ENCODE peak calls at places on chromosomes 6 and 20, in ten cellular contexts. One of them, this sample, is unnamed.

GRCh38 chr6:87230801-87231200 is 75.4 kb downstream of the ZNF292 start:
- DNase-seq in SHP77 treated with DMSO at 0.1 percent for 48 hours: no peak
- DNase-seq in Right ventricle myocardium superior: no peak
- DNase-seq in pulmonary artery endothelial cell: no peak
- DNase-seq in stimulated activated CD4-positive, alpha-beta T cell treated with anti-CD3 and anti-CD28 coated beads, Interleukin-2, amount 100 ng/mL, for 4 hours: no peak
- DNase-seq in NAMALWA: no peak
- DNase-seq in activated CD4-positive, alpha-beta T cell treated with anti-CD3 and anti-CD28 coated beads for 4 hours: no peak
- DNase-seq in choroid plexus epithelial cell: peak
- DNase-seq in posterior cingulate gyrus: no peak
- DNase-seq in iris pigment epithelial cell: peak
- DNase-seq in this sample: no peak

GRCh38 chr6:39778581-39779270 is 13.4 kb upstream of the DAAM2 start:
- DNase-seq in choroid plexus epithelial cell: no peak
- DNase-seq in pulmonary artery endothelial cell: no peak
- DNase-seq in activated CD4-positive, alpha-beta T cell treated with anti-CD3 and anti-CD28 coated beads for 4 hours: no peak
- DNase-seq in posterior cingulate gyrus: no peak
- DNase-seq in SHP77 treated with DMSO at 0.1 percent for 48 hours: no peak
- DNase-seq in NAMALWA: no peak
- DNase-seq in Right ventricle myocardium superior: no peak
- DNase-seq in stimulated activated CD4-positive, alpha-beta T cell treated with anti-CD3 and anti-CD28 coated beads, Interleukin-2, amount 100 ng/mL, for 4 hours: no peak
- DNase-seq in iris pigment epithelial cell: no peak
- DNase-seq in this sample: no peak

GRCh38 chr20:50464026-50464724 is 46.0 kb upstream of the PTPN1 start:
- DNase-seq in pulmonary artery endothelial cell: no peak
- DNase-seq in NAMALWA: peak
- DNase-seq in choroid plexus epithelial cell: peak
- DNase-seq in activated CD4-positive, alpha-beta T cell treated with anti-CD3 and anti-CD28 coated beads for 4 hours: peak
- DNase-seq in SHP77 treated with DMSO at 0.1 percent for 48 hours: peak
- DNase-seq in Right ventricle myocardium superior: peak
- DNase-seq in posterior cingulate gyrus: peak
- DNase-seq in stimulated activated CD4-positive, alpha-beta T cell treated with anti-CD3 and anti-CD28 coated beads, Interleukin-2, amount 100 ng/mL, for 4 hours: peak
- DNase-seq in iris pigment epithelial cell: peak
- DNase-seq in this sample: peak

GRCh38 chr6:3843379-3844096 is 5.6 kb upstream of the FAM50B start:
- DNase-seq in choroid plexus epithelial cell: no peak
- DNase-seq in activated CD4-positive, alpha-beta T cell treated with anti-CD3 and anti-CD28 coated beads for 4 hours: no peak
- DNase-seq in pulmonary artery endothelial cell: no peak
- DNase-seq in SHP77 treated with DMSO at 0.1 percent for 48 hours: no peak
- DNase-seq in Right ventricle myocardium superior: no peak
- DNase-seq in NAMALWA: no peak
- DNase-seq in iris pigment epithelial cell: peak
- DNase-seq in posterior cingulate gyrus: no peak
- DNase-seq in stimulated activated CD4-positive, alpha-beta T cell treated with anti-CD3 and anti-CD28 coated beads, Interleukin-2, amount 100 ng/mL, for 4 hours: no peak
- DNase-seq in this sample: no peak

GRCh38 chr20:34350095-34350494 is 13.0 kb upstream of the ITCH start:
- DNase-seq in posterior cingulate gyrus: no peak
- DNase-seq in stimulated activated CD4-positive, alpha-beta T cell treated with anti-CD3 and anti-CD28 coated beads, Interleukin-2, amount 100 ng/mL, for 4 hours: no peak
- DNase-seq in choroid plexus epithelial cell: no peak
- DNase-seq in pulmonary artery endothelial cell: no peak
- DNase-seq in Right ventricle myocardium superior: no peak
- DNase-seq in iris pigment epithelial cell: no peak
- DNase-seq in NAMALWA: no peak
- DNase-seq in SHP77 treated with DMSO at 0.1 percent for 48 hours: no peak
- DNase-seq in activated CD4-positive, alpha-beta T cell treated with anti-CD3 and anti-CD28 coated beads for 4 hours: no peak
- DNase-seq in this sample: no peak

GRCh38 chr20:8229090-8229489 is 97.0 kb downstream of the PLCB1 start:
- DNase-seq in stimulated activated CD4-positive, alpha-beta T cell treated with anti-CD3 and anti-CD28 coated beads, Interleukin-2, amount 100 ng/mL, for 4 hours: no peak
- DNase-seq in posterior cingulate gyrus: no peak
- DNase-seq in Right ventricle myocardium superior: no peak
- DNase-seq in iris pigment epithelial cell: no peak
- DNase-seq in NAMALWA: no peak
- DNase-seq in SHP77 treated with DMSO at 0.1 percent for 48 hours: no peak
- DNase-seq in activated CD4-positive, alpha-beta T cell treated with anti-CD3 and anti-CD28 coated beads for 4 hours: no peak
- DNase-seq in pulmonary artery endothelial cell: no peak
- DNase-seq in choroid plexus epithelial cell: no peak
- DNase-seq in this sample: no peak

GRCh38 chr6:105270511-105270910 is 90.7 kb upstream of the POPDC3 start:
- DNase-seq in posterior cingulate gyrus: no peak
- DNase-seq in choroid plexus epithelial cell: no peak
- DNase-seq in activated CD4-positive, alpha-beta T cell treated with anti-CD3 and anti-CD28 coated beads for 4 hours: no peak
- DNase-seq in NAMALWA: no peak
- DNase-seq in SHP77 treated with DMSO at 0.1 percent for 48 hours: no peak
- DNase-seq in stimulated activated CD4-positive, alpha-beta T cell treated with anti-CD3 and anti-CD28 coated beads, Interleukin-2, amount 100 ng/mL, for 4 hours: no peak
- DNase-seq in Right ventricle myocardium superior: no peak
- DNase-seq in pulmonary artery endothelial cell: no peak
- DNase-seq in iris pigment epithelial cell: no peak
- DNase-seq in this sample: no peak

GRCh38 chr6:69155467-69155866 is 520.4 kb downstream of the ADGRB3 start:
- DNase-seq in choroid plexus epithelial cell: peak
- DNase-seq in posterior cingulate gyrus: no peak
- DNase-seq in stimulated activated CD4-positive, alpha-beta T cell treated with anti-CD3 and anti-CD28 coated beads, Interleukin-2, amount 100 ng/mL, for 4 hours: no peak
- DNase-seq in Right ventricle myocardium superior: no peak
- DNase-seq in pulmonary artery endothelial cell: no peak
- DNase-seq in activated CD4-positive, alpha-beta T cell treated with anti-CD3 and anti-CD28 coated beads for 4 hours: no peak
- DNase-seq in SHP77 treated with DMSO at 0.1 percent for 48 hours: no peak
- DNase-seq in NAMALWA: no peak
- DNase-seq in iris pigment epithelial cell: no peak
- DNase-seq in this sample: no peak

GRCh38 chr6:85824329-85824728 is 181.6 kb upstream of the SYNCRIP start:
- DNase-seq in activated CD4-positive, alpha-beta T cell treated with anti-CD3 and anti-CD28 coated beads for 4 hours: no peak
- DNase-seq in choroid plexus epithelial cell: no peak
- DNase-seq in Right ventricle myocardium superior: no peak
- DNase-seq in SHP77 treated with DMSO at 0.1 percent for 48 hours: no peak
- DNase-seq in pulmonary artery endothelial cell: no peak
- DNase-seq in posterior cingulate gyrus: no peak
- DNase-seq in iris pigment epithelial cell: no peak
- DNase-seq in NAMALWA: no peak
- DNase-seq in stimulated activated CD4-positive, alpha-beta T cell treated with anti-CD3 and anti-CD28 coated beads, Interleukin-2, amount 100 ng/mL, for 4 hours: no peak
- DNase-seq in this sample: no peak

GRCh38 chr6:161750677-161751076 is 476.8 kb upstream of the AGPAT4 start:
- DNase-seq in pulmonary artery endothelial cell: no peak
- DNase-seq in stimulated activated CD4-positive, alpha-beta T cell treated with anti-CD3 and anti-CD28 coated beads, Interleukin-2, amount 100 ng/mL, for 4 hours: no peak
- DNase-seq in iris pigment epithelial cell: no peak
- DNase-seq in posterior cingulate gyrus: no peak
- DNase-seq in Right ventricle myocardium superior: no peak
- DNase-seq in choroid plexus epithelial cell: peak
- DNase-seq in activated CD4-positive, alpha-beta T cell treated with anti-CD3 and anti-CD28 coated beads for 4 hours: no peak
- DNase-seq in SHP77 treated with DMSO at 0.1 percent for 48 hours: no peak
- DNase-seq in NAMALWA: no peak
- DNase-seq in this sample: no peak

GRCh38 chr6:20028143-20028542 is 184.1 kb downstream of the MBOAT1 start:
- DNase-seq in pulmonary artery endothelial cell: no peak
- DNase-seq in SHP77 treated with DMSO at 0.1 percent for 48 hours: no peak
- DNase-seq in NAMALWA: no peak
- DNase-seq in posterior cingulate gyrus: no peak
- DNase-seq in stimulated activated CD4-positive, alpha-beta T cell treated with anti-CD3 and anti-CD28 coated beads, Interleukin-2, amount 100 ng/mL, for 4 hours: no peak
- DNase-seq in iris pigment epithelial cell: no peak
- DNase-seq in Right ventricle myocardium superior: no peak
- DNase-seq in choroid plexus epithelial cell: no peak
- DNase-seq in activated CD4-positive, alpha-beta T cell treated with anti-CD3 and anti-CD28 coated beads for 4 hours: no peak
- DNase-seq in this sample: no peak

GRCh38 chr20:40813708-40814327 is 124.8 kb upstream of the MAFB start:
- DNase-seq in choroid plexus epithelial cell: no peak
- DNase-seq in posterior cingulate gyrus: no peak
- DNase-seq in iris pigment epithelial cell: no peak
- DNase-seq in SHP77 treated with DMSO at 0.1 percent for 48 hours: no peak
- DNase-seq in pulmonary artery endothelial cell: no peak
- DNase-seq in activated CD4-positive, alpha-beta T cell treated with anti-CD3 and anti-CD28 coated beads for 4 hours: no peak
- DNase-seq in NAMALWA: no peak
- DNase-seq in Right ventricle myocardium superior: no peak
- DNase-seq in stimulated activated CD4-positive, alpha-beta T cell treated with anti-CD3 and anti-CD28 coated beads, Interleukin-2, amount 100 ng/mL, for 4 hours: no peak
- DNase-seq in this sample: no peak

GRCh38 chr20:9200620-9201019 is 131.7 kb downstream of the PLCB4 start:
- DNase-seq in Right ventricle myocardium superior: no peak
- DNase-seq in NAMALWA: no peak
- DNase-seq in iris pigment epithelial cell: peak
- DNase-seq in posterior cingulate gyrus: no peak
- DNase-seq in activated CD4-positive, alpha-beta T cell treated with anti-CD3 and anti-CD28 coated beads for 4 hours: no peak
- DNase-seq in pulmonary artery endothelial cell: no peak
- DNase-seq in choroid plexus epithelial cell: peak
- DNase-seq in stimulated activated CD4-positive, alpha-beta T cell treated with anti-CD3 and anti-CD28 coated beads, Interleukin-2, amount 100 ng/mL, for 4 hours: no peak
- DNase-seq in SHP77 treated with DMSO at 0.1 percent for 48 hours: no peak
- DNase-seq in this sample: no peak

GRCh38 chr6:138428943-138429616 is 25.1 kb downstream of the HEBP2 start:
- DNase-seq in posterior cingulate gyrus: no peak
- DNase-seq in iris pigment epithelial cell: peak
- DNase-seq in stimulated activated CD4-positive, alpha-beta T cell treated with anti-CD3 and anti-CD28 coated beads, Interleukin-2, amount 100 ng/mL, for 4 hours: no peak
- DNase-seq in NAMALWA: peak
- DNase-seq in SHP77 treated with DMSO at 0.1 percent for 48 hours: no peak
- DNase-seq in choroid plexus epithelial cell: peak
- DNase-seq in activated CD4-positive, alpha-beta T cell treated with anti-CD3 and anti-CD28 coated beads for 4 hours: no peak
- DNase-seq in Right ventricle myocardium superior: no peak
- DNase-seq in pulmonary artery endothelial cell: peak
- DNase-seq in this sample: peak

GRCh38 chr20:47276856-47277541 is 79.5 kb downstream of the ZMYND8 start:
- DNase-seq in Right ventricle myocardium superior: peak
- DNase-seq in SHP77 treated with DMSO at 0.1 percent for 48 hours: no peak
- DNase-seq in stimulated activated CD4-positive, alpha-beta T cell treated with anti-CD3 and anti-CD28 coated beads, Interleukin-2, amount 100 ng/mL, for 4 hours: no peak
- DNase-seq in NAMALWA: no peak
- DNase-seq in activated CD4-positive, alpha-beta T cell treated with anti-CD3 and anti-CD28 coated beads for 4 hours: no peak
- DNase-seq in iris pigment epithelial cell: peak
- DNase-seq in pulmonary artery endothelial cell: no peak
- DNase-seq in choroid plexus epithelial cell: peak
- DNase-seq in posterior cingulate gyrus: peak
- DNase-seq in this sample: no peak

GRCh38 chr20:11982958-11983470 is 65.3 kb downstream of the BTBD3 start:
- DNase-seq in posterior cingulate gyrus: no peak
- DNase-seq in activated CD4-positive, alpha-beta T cell treated with anti-CD3 and anti-CD28 coated beads for 4 hours: no peak
- DNase-seq in pulmonary artery endothelial cell: no peak
- DNase-seq in Right ventricle myocardium superior: no peak
- DNase-seq in NAMALWA: no peak
- DNase-seq in iris pigment epithelial cell: no peak
- DNase-seq in stimulated activated CD4-positive, alpha-beta T cell treated with anti-CD3 and anti-CD28 coated beads, Interleukin-2, amount 100 ng/mL, for 4 hours: no peak
- DNase-seq in choroid plexus epithelial cell: no peak
- DNase-seq in SHP77 treated with DMSO at 0.1 percent for 48 hours: no peak
- DNase-seq in this sample: peak

GRCh38 chr6:44154067-44154466 is 4.6 kb upstream of the CAPN11 start:
- DNase-seq in Right ventricle myocardium superior: no peak
- DNase-seq in choroid plexus epithelial cell: no peak
- DNase-seq in SHP77 treated with DMSO at 0.1 percent for 48 hours: no peak
- DNase-seq in pulmonary artery endothelial cell: no peak
- DNase-seq in posterior cingulate gyrus: no peak
- DNase-seq in iris pigment epithelial cell: no peak
- DNase-seq in NAMALWA: no peak
- DNase-seq in stimulated activated CD4-positive, alpha-beta T cell treated with anti-CD3 and anti-CD28 coated beads, Interleukin-2, amount 100 ng/mL, for 4 hours: no peak
- DNase-seq in activated CD4-positive, alpha-beta T cell treated with anti-CD3 and anti-CD28 coated beads for 4 hours: no peak
- DNase-seq in this sample: no peak

GRCh38 chr6:15691250-15691869 is 28.5 kb upstream of the DTNBP1 start:
- DNase-seq in posterior cingulate gyrus: peak
- DNase-seq in choroid plexus epithelial cell: peak
- DNase-seq in iris pigment epithelial cell: peak
- DNase-seq in stimulated activated CD4-positive, alpha-beta T cell treated with anti-CD3 and anti-CD28 coated beads, Interleukin-2, amount 100 ng/mL, for 4 hours: peak
- DNase-seq in SHP77 treated with DMSO at 0.1 percent for 48 hours: peak
- DNase-seq in pulmonary artery endothelial cell: peak
- DNase-seq in NAMALWA: peak
- DNase-seq in Right ventricle myocardium superior: peak
- DNase-seq in activated CD4-positive, alpha-beta T cell treated with anti-CD3 and anti-CD28 coated beads for 4 hours: peak
- DNase-seq in this sample: peak

GRCh38 chr6:136897071-136897470 is 25.0 kb upstream of the SLC35D3 start:
- DNase-seq in choroid plexus epithelial cell: no peak
- DNase-seq in pulmonary artery endothelial cell: no peak
- DNase-seq in stimulated activated CD4-positive, alpha-beta T cell treated with anti-CD3 and anti-CD28 coated beads, Interleukin-2, amount 100 ng/mL, for 4 hours: no peak
- DNase-seq in Right ventricle myocardium superior: no peak
- DNase-seq in SHP77 treated with DMSO at 0.1 percent for 48 hours: no peak
- DNase-seq in posterior cingulate gyrus: no peak
- DNase-seq in iris pigment epithelial cell: no peak
- DNase-seq in activated CD4-positive, alpha-beta T cell treated with anti-CD3 and anti-CD28 coated beads for 4 hours: no peak
- DNase-seq in NAMALWA: no peak
- DNase-seq in this sample: no peak